ENCODE peak calls at places on chromosomes 11 and 22, in seven cellular contexts. M is osteoblast, A is Panc1, V is left lung, G is heart right ventricle, Y is colonic mucosa, P is K562. D is an unnamed sample.

GRCh38 chr22:35477911-35478582 is 62.6 kb upstream of the RASD2 start:
- DNase-seq in M (no peak), A (no peak), V (no peak), G (peak; percentile 76), Y (peak; percentile 93), P (peak; percentile 64), D (no peak)

GRCh38 chr22:41360126-41360525 is 21.6 kb upstream of the TEF start:
- DNase-seq in M (peak; percentile 74), A (no peak), V (no peak), G (no peak), Y (no peak), P (no peak), D (peak; percentile 90)

GRCh38 chr11:134882671-134883318 is 470.8 kb upstream of the B3GAT1 start:
- DNase-seq in M (no peak), A (no peak), V (no peak), G (no peak), Y (no peak), P (no peak), D (no peak)

GRCh38 chr11:134597452-134597851 is 185.4 kb upstream of the B3GAT1 start:
- DNase-seq in M (no peak), A (no peak), V (no peak), G (no peak), Y (no peak), P (no peak), D (no peak)

GRCh38 chr22:22079404-22080148 is 97.0 kb upstream of the TOP3B start:
- DNase-seq in M (no peak), A (no peak), V (no peak), G (no peak), Y (no peak), P (no peak), D (no peak)

GRCh38 chr11:80109652-80110051 is 668.8 kb upstream of the TENM4 start:
- DNase-seq in M (no peak), A (no peak), V (no peak), G (no peak), Y (no peak), P (no peak), D (no peak)

GRCh38 chr11:31959711-31960110 is 131.2 kb upstream of the RCN1 start:
- DNase-seq in M (no peak), A (no peak), V (no peak), G (no peak), Y (no peak), P (no peak), D (no peak)

GRCh38 chr11:99154277-99154676 is 133.5 kb downstream of the CNTN5 start:
- DNase-seq in M (no peak), A (no peak), V (peak; percentile 24), G (no peak), Y (no peak), P (no peak), D (no peak)

GRCh38 chr11:15629690-15630321 is 515.1 kb downstream of the INSC start:
- DNase-seq in M (no peak), A (no peak), V (no peak), G (no peak), Y (peak; percentile 65), P (no peak), D (peak; percentile 43)

GRCh38 chr11:126723665-126724045 is 276.9 kb downstream of the KIRREL3 start:
- DNase-seq in M (no peak), A (no peak), V (no peak), G (no peak), Y (no peak), P (no peak), D (no peak)

GRCh38 chr22:50269573-50270301 is 443 bp downstream of the MAPK11 start:
- DNase-seq in M (peak; percentile 98), A (no peak), V (no peak), G (peak; percentile 62), Y (no peak), P (peak; percentile 72), D (peak; percentile 89)

GRCh38 chr11:108466405-108466804 is 924 bp downstream of the C11orf65 start:
- DNase-seq in M (peak; percentile 54), A (no peak), V (no peak), G (no peak), Y (peak; percentile 21), P (no peak), D (no peak)

GRCh38 chr11:101348786-101349185 is 219.2 kb upstream of the PGR start:
- DNase-seq in M (no peak), A (no peak), V (no peak), G (no peak), Y (no peak), P (no peak), D (no peak)

GRCh38 chr11:116948375-116948774 is 111.0 kb upstream of the APOA1 start:
- DNase-seq in M (no peak), A (no peak), V (no peak), G (no peak), Y (no peak), P (no peak), D (no peak)

GRCh38 chr11:7116370-7116769 is 27.6 kb downstream of the RBMXL2 start:
- DNase-seq in M (no peak), A (no peak), V (no peak), G (no peak), Y (no peak), P (no peak), D (no peak)

GRCh38 chr22:20964090-20964798 is 2.8 kb upstream of the AIFM3 start:
- DNase-seq in M (no peak), A (no peak), V (peak; percentile 41), G (no peak), Y (no peak), P (no peak), D (no peak)
- H3K4me3 ChIP-seq in M (no peak overlapping the region), A (no peak overlapping the region), V (peak overlapping the region; percentile 5), G (no peak overlapping the region), Y (peak overlapping the region; percentile 50), P (no peak overlapping the region), D (peak overlapping the region; percentile 27)

DNA sequence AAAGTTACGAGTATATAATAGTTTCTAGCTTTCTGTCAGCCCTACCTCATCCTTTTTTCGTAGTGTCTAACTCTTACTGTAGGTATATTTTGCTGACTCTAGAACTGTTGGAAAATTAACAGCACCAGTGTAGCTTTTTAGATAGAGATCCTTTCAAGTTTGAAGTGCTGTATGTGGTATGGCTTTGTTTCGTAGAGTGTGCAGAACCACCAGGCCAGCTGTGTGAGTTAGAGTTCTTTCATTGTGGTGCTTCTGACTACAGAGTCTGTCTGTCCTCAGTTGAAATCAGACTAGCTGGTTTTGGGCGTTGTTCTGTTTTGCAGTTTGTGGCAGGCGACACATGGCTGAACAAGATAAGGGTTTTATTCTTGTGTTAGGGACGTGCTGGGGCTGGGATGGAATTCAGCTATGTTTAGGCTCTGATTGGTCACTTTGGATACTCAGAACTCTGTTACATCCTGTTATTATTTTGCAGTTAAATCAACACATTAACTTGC is 3.2 kb downstream of the ARHGEF12 start:
- DNase-seq in M (peak; percentile 92), A (no peak), V (no peak), G (peak; percentile 67), Y (peak; percentile 69), P (peak; percentile 90), D (no peak)
- H3K27me3 ChIP-seq in M (no peaks in the 10 kb centered on the region), A (no peaks in the 10 kb centered on the region), V (peaks cover 81% of the 10 kb centered on the region), G (no peaks in the 10 kb centered on the region), Y (no peaks in the 10 kb centered on the region), P (no peaks in the 10 kb centered on the region), D (no peaks in the 10 kb centered on the region)

DNA sequence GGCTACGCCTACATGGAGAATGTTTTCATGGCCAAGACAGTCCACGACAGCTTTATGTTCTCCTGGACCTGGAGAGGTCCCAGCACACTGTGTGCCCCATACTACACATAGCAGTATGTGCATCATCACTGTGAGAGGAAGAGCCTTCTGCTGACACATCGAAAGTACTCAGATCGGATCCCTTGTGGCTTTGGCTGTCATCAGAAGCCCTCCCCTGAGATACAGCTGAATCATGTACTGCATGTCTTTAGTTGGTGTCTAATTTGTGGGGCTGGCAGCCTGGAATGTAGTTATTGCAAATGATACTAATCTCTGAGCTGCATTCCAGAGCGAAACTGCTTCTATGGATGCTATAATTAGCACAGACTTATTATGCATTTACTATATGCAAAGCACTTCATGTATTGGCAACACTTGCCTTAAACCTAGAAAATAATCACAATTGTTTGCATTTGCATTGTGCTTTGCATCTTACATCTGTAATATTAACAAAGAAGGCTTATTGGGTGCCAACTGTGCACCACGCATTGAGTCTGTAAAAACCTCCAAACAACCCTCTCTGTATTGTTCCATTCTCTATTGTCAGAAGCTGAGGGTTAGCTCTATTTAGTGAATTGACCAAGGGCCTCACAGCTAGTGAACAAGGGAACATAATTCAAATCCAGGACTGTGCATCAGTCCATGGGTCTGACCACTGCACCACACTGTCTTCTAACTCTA is 89.2 kb upstream of the CRTAM start:
- DNase-seq in M (peak; percentile 95), A (no peak), V (no peak), G (peak; percentile 16), Y (no peak), P (peak; percentile 13), D (no peak)
- H3K4me3 ChIP-seq in M (no peak overlapping the region), A (no peak overlapping the region), V (no peak overlapping the region), G (no peak overlapping the region), Y (no peak overlapping the region), P (no peak overlapping the region), D (no peak overlapping the region)

DNA sequence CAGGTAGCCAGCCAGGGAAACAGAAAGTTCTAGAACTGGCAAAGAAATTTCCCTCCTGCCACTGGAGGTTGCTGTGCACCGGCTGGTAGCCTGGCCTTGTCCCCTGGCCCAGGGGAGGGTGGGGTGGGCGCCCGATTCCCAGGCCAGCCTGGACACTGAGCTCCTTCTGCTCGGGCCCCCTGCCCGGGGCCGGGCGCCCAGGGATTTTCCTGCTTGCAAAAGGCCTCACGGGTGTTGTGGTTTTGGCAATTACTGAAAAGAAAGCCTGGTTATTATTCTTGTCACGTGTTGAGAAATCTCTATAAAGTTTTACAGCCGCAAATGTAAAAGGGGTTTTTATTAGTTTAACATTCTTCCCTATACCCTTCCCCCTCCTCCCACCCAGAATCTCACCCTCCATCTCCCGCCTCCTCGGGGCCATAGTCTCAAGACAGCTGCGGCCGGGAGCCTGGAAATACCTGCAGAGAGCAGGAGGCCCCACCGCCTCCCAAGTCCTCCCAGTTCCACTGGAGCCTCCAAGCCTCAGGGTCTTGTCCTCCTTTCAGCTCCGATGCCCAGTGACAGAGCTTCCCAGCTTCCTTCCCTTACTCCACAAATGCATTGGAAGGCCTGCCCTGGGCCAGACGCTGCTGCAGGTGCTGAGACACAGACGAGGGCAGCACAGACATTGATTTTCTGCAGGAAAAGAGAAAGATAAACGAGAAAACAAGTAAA is 1515.6 kb downstream of the TBC1D22A start:
- DNase-seq in M (no peak), A (no peak), V (no peak), G (no peak), Y (peak; percentile 54), P (no peak), D (peak; percentile 47)
- H3K27me3 ChIP-seq in M (no peaks in the 10 kb centered on the region), A (no peaks in the 10 kb centered on the region), V (peaks cover 12% of the 10 kb centered on the region), G (no peaks in the 10 kb centered on the region), Y (no peaks in the 10 kb centered on the region), P (no peaks in the 10 kb centered on the region), D (no peaks in the 10 kb centered on the region)